ENCODE peak calls at places on chromosome 7, in four cellular contexts. A is sciatic nerve, L is mammary epithelial cell, X is MCF 10A. N is an unnamed sample.
A peak's percentile ranks its signal among the peaks of the same experiment; 100 is the strongest.

GRCh38 chr7:100901921-100902332 is 6.2 kb upstream of the ACHE start:
- DNase-seq in A (no peak), L (no peak), X (no peak), N (no peak)

GRCh38 chr7:1476859-1477258 is 17.6 kb upstream of the MICALL2 start:
- DNase-seq in A (no peak), L (no peak), X (no peak), N (no peak)

GRCh38 chr7:111835066-111835465 is 272.8 kb upstream of the IMMP2L start:
- DNase-seq in A (no peak), L (peak; percentile 63), X (peak; percentile 66), N (peak; percentile 79)

GRCh38 chr7:139582671-139583155 is 59.2 kb downstream of the CLEC2L start:
- DNase-seq in A (no peak), L (no peak), X (no peak), N (no peak)

GRCh38 chr7:36208997-36209813 is 56.2 kb downstream of the EEPD1 start:
- DNase-seq in A (no peak), L (no peak), X (no peak), N (peak; percentile 44)

GRCh38 chr7:143519411-143520131 is 41.9 kb downstream of the TAS2R41 start:
- DNase-seq in A (peak; percentile 70), L (peak; percentile 51), X (peak; percentile 21), N (peak; percentile 59)

GRCh38 chr7:103715376-103716110 is 269.5 kb upstream of the SLC26A5 start:
- DNase-seq in A (no peak), L (no peak), X (no peak), N (no peak)

GRCh38 chr7:141698247-141699015 is 3.5 kb downstream of the DENND11 start:
- DNase-seq in A (no peak), L (no peak), X (no peak), N (no peak)

GRCh38 chr7:151631149-151631967 is 111.7 kb upstream of the RHEB start:
- DNase-seq in A (no peak), L (peak; percentile 41), X (peak; percentile 41), N (peak; percentile 50)

GRCh38 chr7:150800576-150801241 is at the start of gene TMEM176A:
- DNase-seq in A (no peak), L (no peak), X (no peak), N (no peak)

GRCh38 chr7:73436031-73436929 is 2.7 kb downstream of the FZD9 start:
- DNase-seq in A (no peak), L (no peak), X (peak; percentile 13), N (no peak)

GRCh38 chr7:31073486-31074383 is 21.6 kb downstream of the ADCYAP1R1 start:
- DNase-seq in A (no peak), L (no peak), X (peak; percentile 40), N (no peak)

GRCh38 chr7:24756989-24757798 is at the start of gene GSDME:
- DNase-seq in A (peak; percentile 71), L (peak; percentile 70), X (peak; percentile 71), N (peak; percentile 41)

GRCh38 chr7:42550706-42551470 is 313.9 kb upstream of the GLI3 start:
- DNase-seq in A (no peak), L (no peak), X (no peak), N (peak; percentile 78)

GRCh38 chr7:2141656-2142055 is 91.1 kb downstream of the MAD1L1 start:
- DNase-seq in A (no peak), L (no peak), X (no peak), N (no peak)

N was measured in bronchial epithelial cell.